ENCODE peak calls at places on chromosomes 3 and 15, in nine cellular contexts. One of them, this sample, is unnamed.

GRCh38 chr3:107674371-107674770 is 151.6 kb downstream of the BBX start:
- DNase-seq in astrocyte of the cerebellum: peak
- DNase-seq in GM12878: no peak
- DNase-seq in nephron progenitor cell: no peak
- DNase-seq in cardiac fibroblast: no peak
- DNase-seq in endothelial cell: no peak
- DNase-seq in HFFc6: no peak
- DNase-seq in ovary: no peak
- DNase-seq in fibroblast of the aortic adventitia: peak
- DNase-seq in this sample: no peak

GRCh38 chr3:56621686-56622085 is 61.4 kb downstream of the TASOR start:
- DNase-seq in astrocyte of the cerebellum: no peak
- DNase-seq in GM12878: no peak
- DNase-seq in nephron progenitor cell: no peak
- DNase-seq in cardiac fibroblast: no peak
- DNase-seq in endothelial cell: no peak
- DNase-seq in HFFc6: no peak
- DNase-seq in ovary: no peak
- DNase-seq in fibroblast of the aortic adventitia: no peak
- DNase-seq in this sample: no peak

GRCh38 chr15:88658972-88659931 is 20.4 kb downstream of the ISG20 start:
- DNase-seq in astrocyte of the cerebellum: peak
- DNase-seq in GM12878: no peak
- DNase-seq in nephron progenitor cell: no peak
- DNase-seq in cardiac fibroblast: peak
- DNase-seq in endothelial cell: no peak
- DNase-seq in HFFc6: peak
- DNase-seq in ovary: no peak
- DNase-seq in fibroblast of the aortic adventitia: peak
- DNase-seq in this sample: no peak

GRCh38 chr3:195186041-195186709 is 84.8 kb downstream of the XXYLT1 start:
- DNase-seq in astrocyte of the cerebellum: no peak
- DNase-seq in GM12878: no peak
- DNase-seq in nephron progenitor cell: no peak
- DNase-seq in cardiac fibroblast: no peak
- DNase-seq in endothelial cell: no peak
- DNase-seq in HFFc6: no peak
- DNase-seq in ovary: no peak
- DNase-seq in fibroblast of the aortic adventitia: no peak
- DNase-seq in this sample: no peak

GRCh38 chr3:48026098-48026497 is 9.9 kb upstream of the MAP4 start:
- DNase-seq in astrocyte of the cerebellum: no peak
- DNase-seq in GM12878: no peak
- DNase-seq in nephron progenitor cell: no peak
- DNase-seq in cardiac fibroblast: no peak
- DNase-seq in endothelial cell: no peak
- DNase-seq in HFFc6: no peak
- DNase-seq in ovary: no peak
- DNase-seq in fibroblast of the aortic adventitia: no peak
- DNase-seq in this sample: no peak

GRCh38 chr15:91915576-91915975 is 62.1 kb downstream of the SLCO3A1 start:
- DNase-seq in astrocyte of the cerebellum: no peak
- DNase-seq in GM12878: no peak
- DNase-seq in nephron progenitor cell: no peak
- DNase-seq in cardiac fibroblast: no peak
- DNase-seq in endothelial cell: no peak
- DNase-seq in HFFc6: no peak
- DNase-seq in ovary: no peak
- DNase-seq in fibroblast of the aortic adventitia: no peak
- DNase-seq in this sample: peak

GRCh38 chr3:54969652-54970051 is 41.8 kb upstream of the LRTM1 start:
- DNase-seq in astrocyte of the cerebellum: no peak
- DNase-seq in GM12878: no peak
- DNase-seq in nephron progenitor cell: no peak
- DNase-seq in cardiac fibroblast: no peak
- DNase-seq in endothelial cell: no peak
- DNase-seq in HFFc6: no peak
- DNase-seq in ovary: no peak
- DNase-seq in fibroblast of the aortic adventitia: no peak
- DNase-seq in this sample: no peak

GRCh38 chr3:154970796-154971195 is 109.3 kb upstream of the MME start:
- DNase-seq in astrocyte of the cerebellum: no peak
- DNase-seq in GM12878: no peak
- DNase-seq in nephron progenitor cell: no peak
- DNase-seq in cardiac fibroblast: peak
- DNase-seq in endothelial cell: no peak
- DNase-seq in HFFc6: peak
- DNase-seq in ovary: no peak
- DNase-seq in fibroblast of the aortic adventitia: peak
- DNase-seq in this sample: no peak

GRCh38 chr3:141275032-141275422 is 43.4 kb downstream of the PXYLP1 start:
- DNase-seq in astrocyte of the cerebellum: no peak
- DNase-seq in GM12878: no peak
- DNase-seq in nephron progenitor cell: no peak
- DNase-seq in cardiac fibroblast: peak
- DNase-seq in endothelial cell: no peak
- DNase-seq in HFFc6: peak
- DNase-seq in ovary: no peak
- DNase-seq in fibroblast of the aortic adventitia: peak
- DNase-seq in this sample: no peak

GRCh38 chr3:79506751-79507150 is 261.0 kb downstream of the ROBO1 start:
- DNase-seq in astrocyte of the cerebellum: no peak
- DNase-seq in GM12878: no peak
- DNase-seq in nephron progenitor cell: no peak
- DNase-seq in cardiac fibroblast: no peak
- DNase-seq in endothelial cell: no peak
- DNase-seq in HFFc6: no peak
- DNase-seq in ovary: no peak
- DNase-seq in fibroblast of the aortic adventitia: no peak
- DNase-seq in this sample: no peak

GRCh38 chr3:4821331-4821730 is 157.9 kb upstream of the BHLHE40 start:
- DNase-seq in astrocyte of the cerebellum: no peak
- DNase-seq in GM12878: no peak
- DNase-seq in nephron progenitor cell: no peak
- DNase-seq in cardiac fibroblast: no peak
- DNase-seq in endothelial cell: no peak
- DNase-seq in HFFc6: peak
- DNase-seq in ovary: no peak
- DNase-seq in fibroblast of the aortic adventitia: no peak
- DNase-seq in this sample: no peak

GRCh38 chr15:81339321-81339720 is 15.4 kb upstream of the STARD5 start:
- DNase-seq in astrocyte of the cerebellum: no peak
- DNase-seq in GM12878: no peak
- DNase-seq in nephron progenitor cell: no peak
- DNase-seq in cardiac fibroblast: no peak
- DNase-seq in endothelial cell: no peak
- DNase-seq in HFFc6: no peak
- DNase-seq in ovary: no peak
- DNase-seq in fibroblast of the aortic adventitia: no peak
- DNase-seq in this sample: no peak

DNA sequence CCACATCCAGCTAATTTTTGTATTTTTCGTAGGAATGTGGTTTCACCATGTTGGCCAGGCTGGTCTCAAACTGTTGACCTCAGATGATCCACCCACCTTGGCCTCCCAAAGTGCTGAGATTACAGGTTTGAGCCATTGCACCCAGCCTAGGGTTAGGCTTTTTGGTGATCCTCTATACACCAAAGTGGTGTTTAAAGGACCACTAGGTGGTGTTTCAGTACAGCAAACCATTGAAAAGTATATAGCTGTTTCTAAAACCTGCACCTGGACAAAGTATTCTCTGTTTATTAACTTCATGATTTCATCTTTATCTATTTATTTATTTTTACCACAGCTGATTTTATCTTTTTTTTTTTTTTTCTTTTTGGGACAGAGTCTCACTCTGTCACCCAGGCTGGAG is 68.4 kb downstream of the MINDY2 start:
- DNase-seq in astrocyte of the cerebellum: no peak
- DNase-seq in GM12878: no peak
- DNase-seq in nephron progenitor cell: no peak
- DNase-seq in cardiac fibroblast: peak
- DNase-seq in endothelial cell: no peak
- DNase-seq in HFFc6: no peak
- DNase-seq in ovary: no peak
- DNase-seq in fibroblast of the aortic adventitia: peak
- DNase-seq in this sample: no peak
- TF ChIP-seq CTCF in astrocyte of the cerebellum: peak
- TF ChIP-seq CTCF in GM12878: peak
- TF ChIP-seq CTCF in nephron progenitor cell: no peak
- TF ChIP-seq CTCF in cardiac fibroblast: peak
- TF ChIP-seq CTCF in endothelial cell: no peak
- TF ChIP-seq CTCF in HFFc6: peak
- TF ChIP-seq CTCF in ovary: no peak
- TF ChIP-seq CTCF in fibroblast of the aortic adventitia: peak
- TF ChIP-seq CTCF in this sample: no peak

GRCh38 chr3:99945328-99945995 is 127.8 kb downstream of the CMSS1 start:
- DNase-seq in astrocyte of the cerebellum: peak
- DNase-seq in GM12878: no peak
- DNase-seq in nephron progenitor cell: no peak
- DNase-seq in cardiac fibroblast: no peak
- DNase-seq in endothelial cell: no peak
- DNase-seq in HFFc6: no peak
- DNase-seq in ovary: no peak
- DNase-seq in fibroblast of the aortic adventitia: peak
- DNase-seq in this sample: no peak
- TF ChIP-seq CTCF in astrocyte of the cerebellum: no peak
- TF ChIP-seq CTCF in GM12878: no peak
- TF ChIP-seq CTCF in nephron progenitor cell: no peak
- TF ChIP-seq CTCF in cardiac fibroblast: no peak
- TF ChIP-seq CTCF in endothelial cell: no peak
- TF ChIP-seq CTCF in HFFc6: no peak
- TF ChIP-seq CTCF in ovary: no peak
- TF ChIP-seq CTCF in fibroblast of the aortic adventitia: no peak
- TF ChIP-seq CTCF in this sample: no peak

GRCh38 chr15:93072440-93073394 is 16.3 kb downstream of the RGMA start:
- DNase-seq in astrocyte of the cerebellum: peak
- DNase-seq in GM12878: no peak
- DNase-seq in nephron progenitor cell: peak
- DNase-seq in cardiac fibroblast: peak
- DNase-seq in endothelial cell: peak
- DNase-seq in HFFc6: peak
- DNase-seq in ovary: peak
- DNase-seq in fibroblast of the aortic adventitia: peak
- DNase-seq in this sample: peak
- TF ChIP-seq CTCF in astrocyte of the cerebellum: no peak
- TF ChIP-seq CTCF in GM12878: no peak
- TF ChIP-seq CTCF in nephron progenitor cell: no peak
- TF ChIP-seq CTCF in cardiac fibroblast: no peak
- TF ChIP-seq CTCF in endothelial cell: no peak
- TF ChIP-seq CTCF in HFFc6: peak
- TF ChIP-seq CTCF in ovary: no peak
- TF ChIP-seq CTCF in fibroblast of the aortic adventitia: no peak
- TF ChIP-seq CTCF in this sample: no peak

GRCh38 chr15:74843445-74843828 is 481 bp upstream of the ULK3 start:
- DNase-seq in astrocyte of the cerebellum: no peak
- DNase-seq in GM12878: no peak
- DNase-seq in nephron progenitor cell: no peak
- DNase-seq in cardiac fibroblast: no peak
- DNase-seq in endothelial cell: no peak
- DNase-seq in HFFc6: no peak
- DNase-seq in ovary: no peak
- DNase-seq in fibroblast of the aortic adventitia: no peak
- DNase-seq in this sample: no peak
- TF ChIP-seq CTCF in astrocyte of the cerebellum: peak
- TF ChIP-seq CTCF in GM12878: no peak
- TF ChIP-seq CTCF in nephron progenitor cell: no peak
- TF ChIP-seq CTCF in cardiac fibroblast: no peak
- TF ChIP-seq CTCF in endothelial cell: no peak
- TF ChIP-seq CTCF in HFFc6: peak
- TF ChIP-seq CTCF in ovary: no peak
- TF ChIP-seq CTCF in fibroblast of the aortic adventitia: no peak
- TF ChIP-seq CTCF in this sample: no peak

DNA sequence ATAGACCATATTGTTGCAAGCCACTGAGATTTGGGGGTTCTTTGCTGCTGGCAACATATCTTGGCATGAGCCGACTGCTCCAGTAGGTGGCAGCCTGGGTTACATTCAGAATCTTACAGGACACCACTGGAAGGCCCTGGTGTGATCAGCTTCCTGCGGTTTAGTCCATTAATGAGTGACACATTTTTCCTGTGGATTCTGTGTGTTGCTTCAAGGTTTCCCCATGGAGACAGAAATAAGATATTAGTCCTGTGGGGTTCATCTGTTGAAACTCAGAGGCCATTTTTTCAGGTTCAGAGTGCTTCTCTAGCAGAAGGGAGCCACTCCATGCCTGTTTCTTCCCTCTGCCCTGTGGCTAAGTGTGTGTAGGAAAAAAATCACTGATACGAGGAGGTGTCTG is 116.2 kb downstream of the MFSD1 start:
- DNase-seq in astrocyte of the cerebellum: peak
- DNase-seq in GM12878: no peak
- DNase-seq in nephron progenitor cell: peak
- DNase-seq in cardiac fibroblast: peak
- DNase-seq in endothelial cell: peak
- DNase-seq in HFFc6: peak
- DNase-seq in ovary: no peak
- DNase-seq in fibroblast of the aortic adventitia: peak
- DNase-seq in this sample: peak
- TF ChIP-seq CTCF in astrocyte of the cerebellum: peak
- TF ChIP-seq CTCF in GM12878: peak
- TF ChIP-seq CTCF in nephron progenitor cell: peak
- TF ChIP-seq CTCF in cardiac fibroblast: peak
- TF ChIP-seq CTCF in endothelial cell: peak
- TF ChIP-seq CTCF in HFFc6: peak
- TF ChIP-seq CTCF in ovary: no peak
- TF ChIP-seq CTCF in fibroblast of the aortic adventitia: peak
- TF ChIP-seq CTCF in this sample: no peak

GRCh38 chr3:175149675-175150074 is 290.5 kb downstream of the NAALADL2 start:
- DNase-seq in astrocyte of the cerebellum: no peak
- DNase-seq in GM12878: peak
- DNase-seq in nephron progenitor cell: no peak
- DNase-seq in cardiac fibroblast: no peak
- DNase-seq in endothelial cell: no peak
- DNase-seq in HFFc6: no peak
- DNase-seq in ovary: no peak
- DNase-seq in fibroblast of the aortic adventitia: no peak
- DNase-seq in this sample: peak

GRCh38 chr3:175144368-175144767 is 285.2 kb downstream of the NAALADL2 start:
- DNase-seq in astrocyte of the cerebellum: no peak
- DNase-seq in GM12878: no peak
- DNase-seq in nephron progenitor cell: no peak
- DNase-seq in cardiac fibroblast: no peak
- DNase-seq in endothelial cell: no peak
- DNase-seq in HFFc6: no peak
- DNase-seq in ovary: no peak
- DNase-seq in fibroblast of the aortic adventitia: no peak
- DNase-seq in this sample: no peak

GRCh38 chr3:175150812-175151411 is 291.8 kb downstream of the NAALADL2 start:
- DNase-seq in astrocyte of the cerebellum: peak
- DNase-seq in GM12878: no peak
- DNase-seq in nephron progenitor cell: no peak
- DNase-seq in cardiac fibroblast: no peak
- DNase-seq in endothelial cell: no peak
- DNase-seq in HFFc6: no peak
- DNase-seq in ovary: no peak
- DNase-seq in fibroblast of the aortic adventitia: no peak
- DNase-seq in this sample: no peak

DNA sequence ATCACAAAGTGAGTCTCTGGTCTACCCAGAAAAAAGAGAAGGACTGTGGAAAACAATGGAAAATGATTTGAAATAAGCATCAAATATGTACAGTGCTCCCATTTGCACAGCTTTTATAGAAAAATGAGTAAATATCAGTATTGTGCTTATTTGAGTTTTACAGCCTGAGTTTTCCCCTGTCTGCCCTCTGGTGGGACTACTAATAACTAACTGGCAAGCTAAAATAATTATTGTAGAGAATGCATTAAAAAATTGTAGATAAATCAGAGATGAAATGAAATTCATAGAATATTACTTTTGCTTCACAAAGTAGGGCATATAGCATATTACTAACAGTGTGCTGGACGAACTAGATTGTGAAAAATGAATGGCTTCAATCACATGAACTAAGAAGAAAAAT is 287.1 kb downstream of the NAALADL2 start:
- DNase-seq in astrocyte of the cerebellum: no peak
- DNase-seq in GM12878: no peak
- DNase-seq in nephron progenitor cell: no peak
- DNase-seq in cardiac fibroblast: peak
- DNase-seq in endothelial cell: no peak
- DNase-seq in HFFc6: peak
- DNase-seq in ovary: no peak
- DNase-seq in fibroblast of the aortic adventitia: peak
- DNase-seq in this sample: no peak
- TF ChIP-seq CTCF in astrocyte of the cerebellum: peak
- TF ChIP-seq CTCF in GM12878: no peak
- TF ChIP-seq CTCF in nephron progenitor cell: no peak
- TF ChIP-seq CTCF in cardiac fibroblast: peak
- TF ChIP-seq CTCF in endothelial cell: no peak
- TF ChIP-seq CTCF in HFFc6: peak
- TF ChIP-seq CTCF in ovary: no peak
- TF ChIP-seq CTCF in fibroblast of the aortic adventitia: peak
- TF ChIP-seq CTCF in this sample: no peak

This sample was measured in mucosa of descending colon.